ENCODE peak calls at places on chromosomes 6 and 20, in five cellular contexts. N is DND-41, G is lower lobe of right lung, I is A549, R is stomach. X is an unnamed sample.

GRCh38 chr6:24197892-24198291 is 71.9 kb downstream of the NRSN1 start:
- DNase-seq in G (no peak), R (no peak), N (no peak), I (no peak), X (no peak)

GRCh38 chr6:152391179-152391880 is 245.8 kb downstream of the SYNE1 start:
- DNase-seq in N (no peak), G (no peak), R (no peak), I (no peak), X (no peak)

GRCh38 chr6:117237561-117237960 is 27.8 kb upstream of the VGLL2 start:
- DNase-seq in R (no peak), G (no peak), N (no peak), I (no peak), X (no peak)

GRCh38 chr6:13334953-13335352 is 6.6 kb upstream of the TBC1D7 start:
- DNase-seq in G (no peak), I (no peak), N (no peak), R (no peak), X (no peak)

GRCh38 chr6:2977799-2978558 is 6.6 kb upstream of the SERPINB6 start:
- DNase-seq in N (no peak), I (no peak), G (no peak), R (no peak), X (no peak)

GRCh38 chr6:166850677-166851076 is 105.7 kb downstream of the RNASET2 start:
- DNase-seq in N (no peak), I (no peak), R (no peak), G (no peak), X (no peak)

GRCh38 chr6:134176283-134176975 is 124.0 kb upstream of the SLC2A12 start:
- DNase-seq in I (no peak), R (peak; percentile 62), N (no peak), G (peak; percentile 75), X (no peak)

GRCh38 chr6:121791396-121792315 is 356.2 kb downstream of the GJA1 start:
- DNase-seq in R (no peak), N (no peak), G (no peak), I (peak; percentile 4), X (no peak)

GRCh38 chr20:38730989-38731737 is 6.9 kb downstream of the SLC32A1 start:
- DNase-seq in G (peak; percentile 81), I (peak; percentile 79), N (peak; percentile 77), R (peak; percentile 70), X (peak; percentile 60)

GRCh38 chr6:154380733-154381132 is 24.1 kb upstream of the IPCEF1 start:
- DNase-seq in N (no peak), G (no peak), R (no peak), I (no peak), X (no peak)

GRCh38 chr6:70459235-70459634 is 45.9 kb downstream of the FAM135A start:
- DNase-seq in N (no peak), I (no peak), G (no peak), R (no peak), X (no peak)

GRCh38 chr6:149830731-149831379 is 33.3 kb downstream of the LRP11 start:
- DNase-seq in I (no peak), G (no peak), N (no peak), R (no peak), X (no peak)

GRCh38 chr20:25005220-25005619 is 12.7 kb upstream of the APMAP start:
- DNase-seq in G (no peak), R (peak; percentile 73), N (no peak), I (peak; percentile 21), X (no peak)

GRCh38 chr6:73329201-73329600 is 24.9 kb downstream of the DPPA5 start:
- DNase-seq in I (no peak), G (no peak), R (no peak), N (no peak), X (no peak)

GRCh38 chr6:30267423-30267822 is 54.2 kb upstream of the TRIM26 start:
- DNase-seq in G (no peak), R (no peak), I (no peak), N (no peak), X (no peak)

GRCh38 chr6:14681699-14682487 is 564.0 kb upstream of the JARID2 start:
- DNase-seq in G (no peak), I (no peak), R (no peak), N (no peak), X (no peak)

GRCh38 chr20:420169-420620 is 12.1 kb downstream of the RBCK1 start:
- DNase-seq in N (no peak), R (no peak), G (no peak), I (no peak), X (no peak)

GRCh38 chr6:157381631-157382621 is 936 bp downstream of the ZDHHC14 start:
- DNase-seq in I (peak; percentile 38), G (peak; percentile 66), N (no peak), R (peak; percentile 61), X (peak; percentile 35)

GRCh38 chr6:152605342-152605741 is 31.8 kb downstream of the SYNE1 start:
- DNase-seq in I (no peak), N (no peak), R (no peak), G (no peak), X (no peak)

GRCh38 chr6:17354700-17355403 is 38.5 kb upstream of the CAP2 start:
- DNase-seq in R (no peak), I (peak; percentile 81), G (no peak), N (no peak), X (no peak)

GRCh38 chr6:167934426-167934864 is 63.0 kb upstream of the KIF25 start:
- DNase-seq in N (no peak), I (no peak), R (peak; percentile 61), G (no peak), X (no peak)

GRCh38 chr6:28225056-28225834 is at the start of gene ZSCAN9:
- DNase-seq in N (no peak), I (peak; percentile 90), G (peak; percentile 90), R (peak; percentile 83), X (no peak)

GRCh38 chr6:18491303-18492090 is 104.3 kb downstream of the RNF144B start:
- DNase-seq in N (no peak), I (no peak), G (no peak), R (no peak), X (no peak)

GRCh38 chr6:55713411-55713810 is 134.4 kb upstream of the HMGCLL1 start:
- DNase-seq in G (no peak), N (no peak), R (no peak), I (peak; percentile 3), X (no peak)

GRCh38 chr6:28597217-28597835 is 71.6 kb downstream of the GPX5 start:
- DNase-seq in R (no peak), G (no peak), N (no peak), I (peak; percentile 86), X (no peak)

GRCh38 chr6:84551797-84552196 is 212.6 kb downstream of the TBX18 start:
- DNase-seq in G (no peak), I (no peak), R (no peak), N (no peak), X (no peak)

GRCh38 chr6:105077592-105078463 is 102.0 kb downstream of the POPDC3 start:
- DNase-seq in R (no peak), I (peak; percentile 51), G (no peak), N (no peak), X (no peak)

GRCh38 chr20:19274001-19274400 is 61.6 kb downstream of the SLC24A3 start:
- DNase-seq in R (no peak), N (no peak), I (no peak), G (no peak), X (no peak)

GRCh38 chr6:43897571-43898302 is 127.7 kb downstream of the VEGFA start:
- DNase-seq in N (no peak), I (no peak), G (no peak), R (no peak), X (no peak)
- H3K4me1 ChIP-seq in N (no peaks in the 10 kb centered on the region), I (no peaks in the 10 kb centered on the region), G (no peaks in the 10 kb centered on the region), R (peaks cover 19% of the 10 kb centered on the region), X (no peaks in the 10 kb centered on the region)

GRCh38 chr20:53580376-53581111 is 13.1 kb downstream of the ZNF217 start:
- DNase-seq in I (no peak), R (peak; percentile 19), G (no peak), N (peak; percentile 4), X (no peak)

GRCh38 chr20:53581444-53582311 is 12.0 kb downstream of the ZNF217 start:
- DNase-seq in R (peak; percentile 26), G (peak; percentile 39), I (no peak), N (peak; percentile 6), X (peak; percentile 27)

GRCh38 chr20:53579266-53579580 is 14.4 kb downstream of the ZNF217 start:
- DNase-seq in N (no peak), R (peak; percentile 16), I (no peak), G (no peak), X (no peak)

GRCh38 chr20:53579581-53580375 is 13.9 kb downstream of the ZNF217 start:
- DNase-seq in I (peak; percentile 65), G (peak; percentile 42), R (peak; percentile 25), N (no peak), X (no peak)

GRCh38 chr20:53582574-53583351 is 10.9 kb downstream of the ZNF217 start:
- DNase-seq in G (no peak), I (peak; percentile 71), N (peak; percentile 3), R (peak; percentile 26), X (peak; percentile 46)
- H3K4me3 ChIP-seq in G (peak overlapping the region; percentile 34), I (no peak overlapping the region), N (no peak overlapping the region), R (no peak overlapping the region), X (peak overlapping the region; percentile 50)

GRCh38 chr20:43988867-43989266 is 74.2 kb downstream of the TOX2 start:
- DNase-seq in I (no peak), G (no peak), R (no peak), N (no peak), X (no peak)
- TF ChIP-seq CTCF in I (no peak), G (no peak), R (no peak), N (no peak), X (no peak)

GRCh38 chr20:50272413-50273120 is 81.9 kb downstream of the CEBPB start:
- DNase-seq in N (no peak), G (no peak), R (no peak), I (no peak), X (no peak)

GRCh38 chr20:50271674-50272412 is 81.2 kb downstream of the CEBPB start:
- DNase-seq in N (no peak), R (no peak), G (peak; percentile 85), I (no peak), X (no peak)

GRCh38 chr20:50274570-50275430 is 84.2 kb downstream of the CEBPB start:
- DNase-seq in N (no peak), R (peak; percentile 55), I (no peak), G (peak; percentile 94), X (no peak)

GRCh38 chr20:50276119-50277063 is 85.8 kb downstream of the CEBPB start:
- DNase-seq in G (peak; percentile 78), I (no peak), R (no peak), N (no peak), X (no peak)

DNA sequence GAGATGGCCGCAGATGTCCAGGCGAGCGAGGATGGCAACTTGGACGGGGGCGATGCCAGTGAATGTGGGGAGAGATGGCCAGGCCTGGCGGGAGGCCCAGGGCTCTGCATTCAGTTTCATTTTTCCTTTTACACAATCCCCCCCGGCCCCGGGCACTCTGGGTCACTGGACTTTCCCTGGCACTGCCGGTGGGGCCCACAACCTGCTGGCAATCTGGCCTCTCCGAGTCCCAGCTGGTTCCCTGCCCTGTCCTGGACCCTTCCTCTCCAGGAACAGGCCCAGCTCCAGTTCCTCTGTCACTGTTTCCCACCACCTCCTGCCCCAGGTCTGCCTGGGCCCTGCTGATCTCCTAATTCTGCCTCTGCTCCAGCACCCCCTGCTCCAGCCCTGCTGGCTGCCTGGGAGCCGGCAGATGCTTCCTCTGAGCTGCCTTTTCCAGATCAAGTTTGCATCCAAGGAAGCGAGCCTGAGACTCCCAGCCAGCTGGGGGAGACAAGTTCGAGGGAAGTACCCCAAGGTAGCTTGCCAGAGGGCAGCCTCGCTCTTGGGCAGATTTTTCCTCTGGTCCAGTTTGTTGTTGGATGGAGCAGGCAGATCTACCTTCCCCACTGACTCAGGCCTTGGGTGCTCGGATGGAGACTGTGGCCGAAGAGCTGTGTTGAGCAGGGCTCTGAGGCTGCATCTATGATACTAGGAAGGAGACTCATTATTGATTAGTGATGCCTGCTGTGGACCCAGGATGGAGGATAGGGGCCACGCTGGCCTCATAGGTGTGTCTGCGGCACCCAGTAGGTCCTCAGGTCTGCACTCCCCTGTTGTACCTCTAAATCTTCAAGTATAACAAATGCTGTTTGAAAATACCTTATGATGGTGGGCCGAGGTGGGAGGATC is 83.2 kb downstream of the CEBPB start:
- DNase-seq in R (no peak), I (peak; percentile 47), N (no peak), G (no peak), X (no peak)
- H3K4me1 ChIP-seq in R (peaks cover 12% of the 10 kb centered on the region), I (peaks cover 30% of the 10 kb centered on the region), N (no peaks in the 10 kb centered on the region), G (peaks cover 70% of the 10 kb centered on the region), X (no peaks in the 10 kb centered on the region)